ENCODE peak calls at places on chromosomes 2 and 18, in seven cellular contexts. O, S, D, P, Z, N and H are unnamed samples.

GRCh38 chr2:127108090-127108523 is 1.2 kb upstream of the BIN1 start:
- DNase-seq in P (no peak), O (no peak), S (no peak), D (peak; percentile 31), Z (peak; percentile 46), N (no peak), H (no peak)

GRCh38 chr2:177211602-177212105 is 940 bp upstream of the HNRNPA3 start:
- DNase-seq in P (no peak), O (no peak), S (no peak), D (no peak), N (no peak), Z (no peak), H (no peak)

GRCh38 chr18:55262021-55262560 is 302.8 kb upstream of the CCDC68 start:
- DNase-seq in P (no peak), S (no peak), N (no peak), Z (no peak), O (no peak), D (no peak), H (no peak)

GRCh38 chr2:8160959-8161358 is 520.9 kb upstream of the ID2 start:
- DNase-seq in S (no peak), Z (no peak), P (no peak), N (no peak), D (no peak), O (no peak), H (no peak)

GRCh38 chr2:20620696-20621365 is 30.1 kb downstream of the HS1BP3 start:
- DNase-seq in D (no peak), Z (peak; percentile 61), S (no peak), P (no peak), O (peak; percentile 3), N (no peak), H (no peak)

GRCh38 chr2:200469708-200470600 is 39.9 kb downstream of the KCTD18 start:
- DNase-seq in S (no peak), O (peak; percentile 66), Z (peak; percentile 92), N (no peak), P (no peak), D (no peak), H (no peak)

GRCh38 chr2:11539317-11540147 is 5.7 kb downstream of the GREB1 start:
- DNase-seq in D (no peak), P (no peak), O (peak; percentile 94), N (no peak), Z (no peak), S (no peak), H (peak; percentile 42)

GRCh38 chr2:120331903-120332302 is 14.0 kb upstream of the INHBB start:
- DNase-seq in O (no peak), P (no peak), Z (no peak), S (no peak), D (no peak), N (no peak), H (no peak)

GRCh38 chr2:9033385-9034175 is 30.1 kb upstream of the MBOAT2 start:
- DNase-seq in O (no peak), Z (no peak), N (no peak), P (no peak), S (no peak), D (peak; percentile 41), H (peak; percentile 29)

GRCh38 chr2:218043701-218044109 is 25.3 kb upstream of the RUFY4 start:
- DNase-seq in N (no peak), S (no peak), O (no peak), P (no peak), D (no peak), Z (no peak), H (no peak)

GRCh38 chr2:209579236-209579749 is 155.4 kb downstream of the MAP2 start:
- DNase-seq in D (peak; percentile 31), O (no peak), N (no peak), Z (no peak), P (no peak), S (no peak), H (peak; percentile 81)

GRCh38 chr2:61117534-61117933 is 44.5 kb upstream of the C2orf74 start:
- DNase-seq in O (no peak), D (no peak), P (no peak), N (no peak), S (no peak), Z (no peak), H (no peak)

GRCh38 chr2:184357033-184357432 is 241.3 kb upstream of the ZNF804A start:
- DNase-seq in S (no peak), N (no peak), O (no peak), D (no peak), Z (no peak), P (no peak), H (no peak)

DNA sequence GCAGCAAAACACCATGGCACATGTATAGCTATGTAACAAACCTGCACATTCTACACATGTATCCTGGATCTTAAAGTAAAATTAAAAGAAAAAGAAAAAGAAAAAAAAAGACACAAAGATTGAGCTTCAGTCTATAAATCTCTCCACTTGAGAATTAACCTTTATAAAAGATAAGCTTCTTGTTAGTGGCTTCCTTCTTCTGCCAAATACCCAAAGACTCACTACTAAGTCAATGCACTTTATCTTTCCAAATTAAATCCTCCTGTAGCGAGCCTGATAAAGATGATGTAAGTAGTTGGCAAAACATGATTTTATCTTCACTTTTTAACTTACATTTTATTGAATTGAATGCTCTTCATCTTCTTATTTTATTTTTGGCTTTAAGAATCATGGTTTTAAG is 349.9 kb downstream of the TRIB2 start:
- DNase-seq in N (no peak), D (no peak), O (no peak), Z (no peak), P (no peak), S (no peak), H (no peak)
- H3K9me3 ChIP-seq in N (no peaks in the 10 kb centered on the region), D (no peaks in the 10 kb centered on the region), O (no peaks in the 10 kb centered on the region), Z (no peaks in the 10 kb centered on the region), P (no peaks in the 10 kb centered on the region), S (no peaks in the 10 kb centered on the region), H (no peaks in the 10 kb centered on the region)

GRCh38 chr2:239596792-239597191 is 196.0 kb upstream of the HDAC4 start:
- DNase-seq in O (no peak), N (no peak), S (no peak), D (no peak), Z (peak; percentile 53), P (no peak), H (no peak)

GRCh38 chr2:239595711-239596110 is 194.9 kb upstream of the HDAC4 start:
- DNase-seq in N (no peak), Z (peak; percentile 26), S (no peak), P (no peak), D (no peak), O (no peak), H (no peak)

GRCh38 chr2:239594772-239595608 is 194.2 kb upstream of the HDAC4 start:
- DNase-seq in D (peak; percentile 13), Z (peak; percentile 41), N (no peak), P (no peak), O (no peak), S (no peak), H (no peak)

GRCh38 chr2:239597216-239597615 is 196.4 kb upstream of the HDAC4 start:
- DNase-seq in O (no peak), S (no peak), Z (peak; percentile 40), N (no peak), D (peak; percentile 14), P (no peak), H (no peak)

GRCh38 chr2:239596298-239596697 is 195.5 kb upstream of the HDAC4 start:
- DNase-seq in Z (peak; percentile 13), D (peak; percentile 8), N (no peak), O (no peak), S (no peak), P (no peak), H (no peak)
- H3K9me3 ChIP-seq in Z (no peaks in the 10 kb centered on the region), D (no peaks in the 10 kb centered on the region), N (no peaks in the 10 kb centered on the region), O (no peaks in the 10 kb centered on the region), S (no peaks in the 10 kb centered on the region), P (no peaks in the 10 kb centered on the region), H (no peaks in the 10 kb centered on the region)

GRCh38 chr2:2871480-2872308 is 505.9 kb downstream of the EIPR1 start:
- DNase-seq in P (no peak), D (no peak), S (no peak), N (no peak), Z (no peak), O (no peak), H (no peak)

GRCh38 chr2:2874805-2875204 is 502.8 kb downstream of the EIPR1 start:
- DNase-seq in S (no peak), Z (no peak), N (no peak), P (no peak), D (no peak), O (no peak), H (no peak)

GRCh38 chr2:2872713-2873449 is 504.7 kb downstream of the EIPR1 start:
- DNase-seq in S (no peak), Z (no peak), N (no peak), O (no peak), P (no peak), D (no peak), H (no peak)

GRCh38 chr2:2872309-2872617 is 505.4 kb downstream of the EIPR1 start:
- DNase-seq in D (no peak), Z (no peak), S (no peak), N (no peak), O (no peak), P (no peak), H (no peak)

DNA sequence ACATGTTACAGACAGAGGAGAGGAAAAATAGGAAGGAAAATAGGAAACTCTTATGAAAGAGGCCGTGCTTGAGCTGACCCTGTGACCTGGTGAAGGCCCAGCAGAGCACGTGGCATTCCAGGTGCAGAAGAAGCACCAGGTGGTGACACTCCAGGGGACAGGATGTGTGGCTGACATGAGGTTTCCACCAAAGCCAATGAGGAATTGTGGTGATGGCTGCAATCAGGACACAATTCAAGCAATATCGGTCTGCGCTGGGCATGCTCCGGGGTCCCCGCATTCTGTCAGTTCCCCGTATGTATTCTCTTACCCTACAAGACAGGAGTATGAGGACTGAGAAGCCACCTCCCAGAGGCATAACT is 504.2 kb downstream of the EIPR1 start:
- DNase-seq in P (no peak), N (no peak), S (no peak), Z (no peak), O (no peak), D (no peak), H (no peak)
- H3K9me3 ChIP-seq in P (no peaks in the 10 kb centered on the region), N (no peaks in the 10 kb centered on the region), S (no peaks in the 10 kb centered on the region), Z (no peaks in the 10 kb centered on the region), O (no peaks in the 10 kb centered on the region), D (no peaks in the 10 kb centered on the region), H (no peaks in the 10 kb centered on the region)

GRCh38 chr18:78421392-78421791 is 558.2 kb upstream of the SALL3 start:
- DNase-seq in Z (no peak), P (no peak), D (no peak), N (no peak), O (no peak), S (no peak), H (no peak)

GRCh38 chr18:78422336-78422735 is 557.3 kb upstream of the SALL3 start:
- DNase-seq in N (no peak), S (no peak), P (no peak), O (no peak), Z (no peak), D (no peak), H (no peak)

GRCh38 chr18:78427081-78427480 is 552.5 kb upstream of the SALL3 start:
- DNase-seq in O (no peak), S (no peak), N (no peak), Z (no peak), D (peak; percentile 13), P (no peak), H (no peak)

GRCh38 chr18:78420116-78420515 is 559.5 kb upstream of the SALL3 start:
- DNase-seq in N (no peak), S (no peak), O (no peak), D (no peak), Z (no peak), P (no peak), H (no peak)

DNA sequence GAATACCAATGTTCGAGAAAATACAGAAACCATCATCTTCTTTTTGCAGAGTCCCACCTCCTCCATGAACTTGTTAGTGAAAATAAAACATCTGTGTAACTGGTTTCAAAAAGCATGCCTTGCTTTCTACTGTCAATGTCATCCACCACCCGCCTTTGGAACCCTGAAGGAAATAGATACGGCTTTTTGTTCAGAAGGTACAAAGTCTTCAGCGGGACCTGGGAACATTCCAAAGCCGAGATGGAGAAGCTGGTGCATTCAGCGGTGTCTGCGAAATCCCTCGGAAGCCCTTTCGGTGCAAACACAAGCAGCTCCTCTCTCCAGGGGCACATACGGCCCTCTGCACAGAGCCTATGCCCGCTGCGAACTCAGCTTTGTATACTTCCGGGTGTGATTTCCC is 555.8 kb upstream of the SALL3 start:
- DNase-seq in O (no peak), S (no peak), Z (no peak), P (no peak), N (no peak), D (no peak), H (no peak)
- H3K9me3 ChIP-seq in O (no peaks in the 10 kb centered on the region), S (no peaks in the 10 kb centered on the region), Z (no peaks in the 10 kb centered on the region), P (no peaks in the 10 kb centered on the region), N (no peaks in the 10 kb centered on the region), D (no peaks in the 10 kb centered on the region), H (no peaks in the 10 kb centered on the region)